ENCODE peak calls at places on chromosomes 13 and 19, in seven cellular contexts. X is CD14-positive monocyte, L is right lobe of liver, O is mesothelial cell of epicardium, K is neural crest cell, T is GM23338, E is cardiac muscle cell. W is an unnamed sample.

GRCh38 chr19:58529405-58529804 is 9.8 kb upstream of the ZBTB45 start:
- DNase-seq in T (no peak), O (no peak), L (no peak), K (no peak), E (no peak), X (no peak), W (no peak)

GRCh38 chr19:30824809-30825208 is 452.6 kb downstream of the ZNF536 start:
- DNase-seq in E (no peak), O (no peak), L (no peak), K (no peak), X (no peak), T (no peak), W (no peak)

GRCh38 chr13:51477653-51478324 is 25.0 kb upstream of the INTS6 start:
- DNase-seq in T (no peak), O (no peak), K (no peak), X (no peak), L (no peak), E (no peak), W (no peak)

GRCh38 chr19:13228561-13228960 is 78.3 kb downstream of the IER2 start:
- DNase-seq in O (no peak), T (no peak), L (no peak), K (no peak), X (no peak), E (no peak), W (no peak)

GRCh38 chr19:56764296-56764695 is 76.2 kb downstream of the PEG3 start:
- DNase-seq in X (no peak), L (no peak), K (no peak), T (no peak), E (no peak), O (no peak), W (no peak)

GRCh38 chr19:53868091-53868891 is 608 bp downstream of the MYADM start:
- DNase-seq in K (no peak), T (peak; percentile 75), E (peak; percentile 69), L (peak; percentile 74), X (peak; percentile 78), O (peak; percentile 75), W (peak; percentile 68)

GRCh38 chr19:51136891-51137551 is 5.1 kb upstream of the SIGLEC7 start:
- DNase-seq in K (no peak), E (no peak), O (no peak), L (no peak), X (peak; percentile 84), T (no peak), W (no peak)

GRCh38 chr19:6464070-6464873 is at the start of gene CRB3:
- DNase-seq in T (peak; percentile 99), E (no peak), O (peak; percentile 78), X (no peak), L (peak; percentile 92), K (no peak), W (no peak)

GRCh38 chr19:51121257-51121656 is 3.4 kb upstream of the SIGLEC9 start:
- DNase-seq in K (no peak), X (peak; percentile 80), E (no peak), T (no peak), O (no peak), L (peak; percentile 33), W (no peak)

GRCh38 chr19:55095260-55096060 is 19.8 kb downstream of the EPS8L1 start:
- DNase-seq in L (peak; percentile 47), T (peak; percentile 67), K (no peak), X (no peak), E (no peak), O (no peak), W (no peak)

GRCh38 chr13:57988276-57988675 is 356.7 kb downstream of the PCDH17 start:
- DNase-seq in T (no peak), X (no peak), O (no peak), L (no peak), K (no peak), E (no peak), W (no peak)

GRCh38 chr19:14561249-14561648 is 10.6 kb downstream of the NDUFB7 start:
- DNase-seq in O (no peak), K (no peak), L (no peak), E (no peak), T (no peak), X (no peak), W (no peak)

GRCh38 chr19:38247734-38248268 is 8.4 kb downstream of the PPP1R14A start:
- DNase-seq in X (no peak), T (no peak), K (no peak), O (no peak), E (no peak), L (no peak), W (no peak)

GRCh38 chr13:109348514-109349340 is 437.7 kb downstream of the IRS2 start:
- DNase-seq in E (no peak), K (no peak), L (no peak), T (no peak), X (no peak), O (no peak), W (no peak)

GRCh38 chr19:18780631-18781030 is 10.5 kb downstream of the COMP start:
- DNase-seq in T (peak; percentile 59), E (no peak), L (no peak), O (no peak), X (no peak), K (no peak), W (no peak)

GRCh38 chr13:113857531-113858195 is 6.2 kb downstream of the GAS6 start:
- DNase-seq in T (no peak), L (no peak), X (no peak), K (no peak), E (no peak), O (peak; percentile 26), W (no peak)

GRCh38 chr13:85528578-85529215 is 270.5 kb downstream of the SLITRK6 start:
- DNase-seq in X (no peak), O (no peak), E (no peak), T (no peak), K (no peak), L (no peak), W (no peak)

GRCh38 chr13:98022210-98022609 is 68.7 kb downstream of the IPO5 start:
- DNase-seq in T (no peak), E (no peak), K (no peak), L (no peak), O (no peak), X (no peak), W (no peak)

GRCh38 chr13:111295896-111296295 is 24.5 kb upstream of the TEX29 start:
- DNase-seq in X (no peak), T (no peak), O (no peak), L (no peak), K (no peak), E (no peak), W (no peak)

GRCh38 chr13:114111577-114111976 is 20.8 kb downstream of the RASA3 start:
- DNase-seq in L (no peak), T (no peak), X (peak; percentile 25), E (no peak), O (no peak), K (no peak), W (peak; percentile 16)

GRCh38 chr13:42696191-42696590 is 85.2 kb upstream of the FAM216B start:
- DNase-seq in K (no peak), O (no peak), X (no peak), E (no peak), T (no peak), L (no peak), W (no peak)

GRCh38 chr19:2865334-2866221 is 1.6 kb upstream of the ZNF556 start:
- DNase-seq in K (no peak), L (no peak), E (no peak), T (no peak), O (no peak), X (no peak), W (no peak)

GRCh38 chr19:6108721-6109633 is 1.3 kb downstream of the RFX2 start:
- DNase-seq in X (no peak), E (no peak), L (no peak), T (peak; percentile 64), K (peak; percentile 39), O (peak; percentile 41), W (peak; percentile 61)

GRCh38 chr19:36331353-36332228 is 47.4 kb downstream of the ZFP14 start:
- DNase-seq in L (peak; percentile 60), O (peak; percentile 91), X (peak; percentile 69), E (peak; percentile 96), K (peak; percentile 80), T (peak; percentile 99), W (peak; percentile 78)

GRCh38 chr19:28710278-28710677 is 502.7 kb downstream of the UQCRFS1 start:
- DNase-seq in L (no peak), O (no peak), K (no peak), X (no peak), T (peak; percentile 79), E (peak; percentile 70), W (no peak)

GRCh38 chr13:99528547-99528946 is 27.3 kb downstream of the TM9SF2 start:
- DNase-seq in T (no peak), K (no peak), X (no peak), L (no peak), E (peak; percentile 43), O (no peak), W (no peak)
- TF ChIP-seq CTCF in T (peak; percentile 46), K (peak; percentile 46), X (no peak), L (peak; percentile 41), E (peak; percentile 4), O (no peak), W (no peak)

DNA sequence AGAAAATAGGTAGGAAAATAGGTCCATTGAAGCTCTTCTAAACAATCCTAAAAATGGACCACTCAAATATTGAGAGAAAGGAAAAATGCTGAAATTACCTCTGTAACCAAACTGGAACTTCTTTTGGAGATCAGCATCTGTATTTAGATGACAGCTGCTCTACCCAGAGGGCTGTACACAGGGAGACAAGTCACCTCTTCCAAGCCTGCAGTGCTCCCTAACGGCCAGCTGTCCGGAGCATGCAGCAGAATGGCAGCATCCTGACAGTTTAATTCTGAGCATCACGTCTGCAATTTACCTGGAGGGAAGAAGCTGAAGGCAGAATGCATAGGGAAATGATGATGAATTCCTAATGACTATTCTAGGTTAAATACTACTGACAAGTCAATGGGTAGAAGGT is 62.8 kb upstream of the DIAPH3 start:
- DNase-seq in O (no peak), K (no peak), T (peak; percentile 51), X (no peak), E (peak; percentile 60), L (no peak), W (no peak)
- TF ChIP-seq CTCF in O (no peak), K (peak; percentile 46), T (peak; percentile 73), X (no peak), E (peak; percentile 50), L (no peak), W (no peak)

GRCh38 chr13:38045278-38046048 is 175.9 kb upstream of the TRPC4 start:
- DNase-seq in T (peak; percentile 64), L (no peak), O (no peak), K (no peak), E (peak; percentile 23), X (no peak), W (no peak)
- TF ChIP-seq CTCF in T (peak; percentile 84), L (no peak), O (no peak), K (peak; percentile 66), E (peak; percentile 70), X (no peak), W (no peak)

GRCh38 chr13:27362064-27362751 is 62.2 kb upstream of the GTF3A start:
- DNase-seq in E (peak; percentile 93), T (peak; percentile 96), L (peak; percentile 87), O (peak; percentile 93), K (peak; percentile 93), X (peak; percentile 68), W (peak; percentile 84)

GRCh38 chr13:27355894-27356293 is 68.5 kb upstream of the GTF3A start:
- DNase-seq in K (no peak), O (no peak), E (peak; percentile 60), L (no peak), X (no peak), T (peak; percentile 53), W (no peak)

GRCh38 chr13:27358420-27358819 is 66.0 kb upstream of the GTF3A start:
- DNase-seq in O (no peak), K (no peak), E (no peak), L (no peak), T (peak; percentile 23), X (no peak), W (no peak)

GRCh38 chr13:27360562-27360961 is 63.9 kb upstream of the GTF3A start:
- DNase-seq in T (no peak), K (no peak), E (no peak), X (no peak), L (no peak), O (no peak), W (no peak)

GRCh38 chr13:27359203-27359821 is 65.1 kb upstream of the GTF3A start:
- DNase-seq in K (peak; percentile 63), E (peak; percentile 77), T (peak; percentile 84), L (peak; percentile 69), O (peak; percentile 81), X (no peak), W (peak; percentile 47)
- TF ChIP-seq CTCF in K (peak; percentile 91), E (peak; percentile 83), T (peak; percentile 87), L (peak; percentile 79), O (peak; percentile 60), X (peak; percentile 71), W (peak; percentile 77)

W was measured in psoas muscle.